ENCODE peak calls at places on chromosomes 3 and 15, in four cellular contexts. E is heart left ventricle, V is heart right ventricle, C is HepG2. Q is an unnamed sample.
A peak's percentile ranks its signal among the peaks of the same experiment; 100 is the strongest.

GRCh38 chr3:45617430-45618080 is 23.0 kb downstream of the LIMD1 start:
- ATAC-seq in E (no peak), V (no peak), C (peak; percentile 99), Q (no peak)

GRCh38 chr3:186946756-186947375 is 16.5 kb downstream of the ST6GAL1 start:
- ATAC-seq in E (no peak), V (no peak), C (no peak), Q (no peak)

GRCh38 chr3:146536681-146537080 is 7.7 kb downstream of the PLSCR1 start:
- ATAC-seq in E (peak; percentile 56), V (peak; percentile 57), C (no peak), Q (peak; percentile 63)

GRCh38 chr3:104360038-104360437 is 1006.7 kb upstream of the ALCAM start:
- ATAC-seq in E (no peak), V (no peak), C (no peak), Q (no peak)

GRCh38 chr15:82108489-82109078 is 62.8 kb upstream of the MEX3B start:
- ATAC-seq in E (peak; percentile 96), V (peak; percentile 84), C (peak; percentile 97), Q (peak; percentile 72)

GRCh38 chr3:46299608-46300460 is 54.1 kb upstream of the CCR2 start:
- ATAC-seq in E (no peak), V (peak; percentile 33), C (no peak), Q (no peak)

GRCh38 chr3:113828605-113829004 is 10.0 kb upstream of the GRAMD1C start:
- ATAC-seq in E (no peak), V (no peak), C (no peak), Q (no peak)

GRCh38 chr3:197495999-197496745 is 59.6 kb downstream of the BDH1 start:
- ATAC-seq in E (no peak), V (peak; percentile 49), C (no peak), Q (no peak)

GRCh38 chr3:187979543-187979942 is 174.4 kb upstream of the LPP start:
- ATAC-seq in E (no peak), V (no peak), C (no peak), Q (no peak)

GRCh38 chr15:33195283-33195682 is 769 bp upstream of the FMN1 start:
- ATAC-seq in E (no peak), V (peak; percentile 20), C (no peak), Q (no peak)

DNA sequence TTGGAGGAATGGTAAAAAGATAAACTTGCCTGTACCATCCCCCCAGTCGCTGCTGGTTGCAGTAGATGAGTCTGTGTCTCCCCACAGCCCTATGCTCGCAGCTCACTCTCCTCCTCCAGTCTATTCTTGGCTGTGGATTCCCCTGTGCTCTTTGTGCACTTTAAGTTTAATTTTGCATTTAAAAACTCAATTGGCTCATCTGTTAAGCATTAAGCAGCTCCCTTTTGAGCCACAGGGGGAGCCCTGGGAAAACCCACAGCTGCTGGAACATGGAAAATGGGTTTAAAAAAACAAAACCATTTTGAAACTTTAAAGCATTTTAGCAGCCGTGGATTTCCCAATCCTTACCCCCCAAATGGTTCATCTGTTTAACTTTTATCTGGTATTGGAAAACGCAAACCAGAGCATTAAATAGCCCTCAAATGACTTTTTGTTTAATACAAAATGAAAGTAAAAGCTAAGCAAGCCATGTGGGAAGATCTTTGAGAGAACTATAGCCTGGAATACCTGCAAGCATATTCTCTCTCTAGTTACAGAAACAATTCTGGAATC is 536.9 kb downstream of the ZIC1 start:
- ATAC-seq in E (peak; percentile 92), V (peak; percentile 75), C (peak; percentile 96), Q (peak; percentile 51)
- TF ChIP-seq CTCF in E (peak; percentile 29), V (peak; percentile 57), C (peak; percentile 43), Q (peak; percentile 40)

DNA sequence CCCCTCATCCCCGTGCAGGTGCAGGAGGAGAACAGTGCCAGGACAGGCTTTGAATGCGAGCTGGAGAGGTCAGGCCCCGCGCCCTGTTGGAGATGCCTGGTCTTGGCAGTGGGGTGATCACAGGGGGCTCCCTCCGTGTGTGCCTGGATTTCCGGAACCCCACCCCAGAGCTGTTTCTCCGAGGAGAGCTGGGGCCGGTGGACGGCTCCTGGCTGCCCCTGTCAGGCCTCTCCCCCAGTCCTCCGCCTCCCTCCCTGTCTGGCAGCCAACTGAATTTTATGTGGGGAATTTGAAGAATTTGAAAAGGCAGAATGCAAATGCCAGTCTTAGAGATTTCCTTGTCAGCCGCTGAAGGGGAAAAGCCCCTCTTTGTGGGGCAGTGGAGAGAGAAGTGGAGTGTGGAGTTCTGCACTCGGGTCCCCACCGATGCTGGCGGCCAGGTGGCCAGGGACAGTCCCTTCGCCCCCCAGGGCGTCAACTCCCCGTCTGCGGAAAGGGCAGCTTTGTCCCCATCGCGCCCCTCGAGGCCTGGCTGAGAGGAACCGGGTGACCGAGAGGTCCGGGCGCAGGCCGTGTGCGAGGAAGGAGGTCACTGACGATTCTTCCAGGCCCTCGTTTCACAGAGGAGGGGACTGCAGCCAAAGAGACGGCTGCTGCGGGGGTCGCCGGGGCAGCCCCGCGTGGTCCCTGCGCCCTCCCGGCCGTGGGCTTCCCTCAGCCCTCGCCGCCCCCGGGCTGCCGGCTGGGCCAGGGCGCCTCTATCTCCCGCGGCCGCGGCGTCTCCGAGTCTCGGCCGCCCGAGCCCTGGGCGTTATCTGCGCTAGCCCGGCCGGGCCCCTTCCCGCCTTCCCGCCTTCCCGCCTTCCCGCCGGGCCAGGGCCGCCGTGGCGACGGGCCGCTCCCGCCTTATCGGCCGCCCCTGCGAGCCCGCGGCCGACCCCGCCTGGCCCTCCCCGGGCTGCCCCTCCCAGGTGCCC is 56.0 kb upstream of the LCTL start:
- ATAC-seq in E (peak; percentile 19), V (no peak), C (no peak), Q (no peak)
- H3K4me1 ChIP-seq in E (peaks cover 54% of the 10 kb centered on the region), V (peaks cover 25% of the 10 kb centered on the region), C (peaks cover 42% of the 10 kb centered on the region), Q (no peaks in the 10 kb centered on the region)

DNA sequence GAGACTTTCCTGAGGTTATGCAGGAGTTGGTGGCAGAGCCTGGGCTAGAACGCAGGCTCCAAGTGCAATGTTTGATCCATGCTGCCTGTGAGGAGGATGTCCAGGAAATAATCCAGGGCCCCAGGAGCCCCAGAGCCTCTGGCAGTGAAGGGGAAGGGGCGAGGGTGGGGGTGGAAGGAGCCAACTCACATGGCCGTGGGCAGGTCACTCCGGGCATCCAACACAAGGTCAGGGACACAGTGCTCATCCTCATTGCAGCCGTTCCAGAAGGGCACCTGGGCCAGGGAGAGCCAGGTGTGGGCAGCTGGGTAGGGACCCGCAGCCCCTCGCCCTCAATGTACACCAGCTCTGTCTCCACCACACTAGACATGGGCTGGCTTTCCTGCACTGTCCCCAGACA is 43.7 kb downstream of the FEM1B start:
- ATAC-seq in E (no peak), V (no peak), C (no peak), Q (no peak)
- H3K36me3 ChIP-seq in E (no peaks in the 10 kb centered on the region), V (no peaks in the 10 kb centered on the region), C (no peaks in the 10 kb centered on the region), Q (no peaks in the 10 kb centered on the region)

GRCh38 chr15:49606594-49606993 is 14.0 kb downstream of the FAM227B start:
- ATAC-seq in E (no peak), V (no peak), C (no peak), Q (no peak)
- TF ChIP-seq CTCF in E (no peak), V (peak; percentile 7), C (no peak), Q (no peak)

GRCh38 chr3:195896361-195897080 is 11.8 kb downstream of the TNK2 start:
- ATAC-seq in E (peak; percentile 45), V (peak; percentile 51), C (peak; percentile 0), Q (peak; percentile 7)
- H3K4me1 ChIP-seq in E (peaks cover 63% of the 10 kb centered on the region), V (peaks cover 46% of the 10 kb centered on the region), C (peaks cover 65% of the 10 kb centered on the region), Q (peaks cover 33% of the 10 kb centered on the region)

GRCh38 chr3:52233108-52233591 is 5.8 kb downstream of the TWF2 start:
- ATAC-seq in E (no peak), V (no peak), C (no peak), Q (no peak)
- H3K36me3 ChIP-seq in E (no peaks in the 10 kb centered on the region), V (peaks cover 12% of the 10 kb centered on the region), C (peaks cover 21% of the 10 kb centered on the region), Q (no peaks in the 10 kb centered on the region)

DNA sequence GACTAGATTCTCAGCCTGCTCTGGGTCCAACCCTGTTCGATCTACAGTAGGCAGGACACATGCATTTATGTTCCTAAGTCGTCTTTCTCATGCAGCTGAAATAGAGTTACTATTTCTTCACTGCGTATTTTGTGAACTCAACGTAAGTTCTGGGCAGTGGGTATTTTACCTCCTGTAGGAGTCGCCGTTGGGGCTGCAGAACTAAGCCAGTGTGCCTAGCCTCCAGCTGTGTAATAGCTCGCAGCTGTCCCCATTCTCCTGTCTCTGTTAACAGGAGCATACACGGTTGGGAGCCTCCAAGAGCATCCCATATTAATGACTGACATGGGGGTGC is 58.4 kb upstream of the HRH1 start:
- ATAC-seq in E (peak; percentile 52), V (peak; percentile 49), C (no peak), Q (no peak)
- TF ChIP-seq CTCF in E (no peak), V (peak; percentile 6), C (no peak), Q (no peak)

DNA sequence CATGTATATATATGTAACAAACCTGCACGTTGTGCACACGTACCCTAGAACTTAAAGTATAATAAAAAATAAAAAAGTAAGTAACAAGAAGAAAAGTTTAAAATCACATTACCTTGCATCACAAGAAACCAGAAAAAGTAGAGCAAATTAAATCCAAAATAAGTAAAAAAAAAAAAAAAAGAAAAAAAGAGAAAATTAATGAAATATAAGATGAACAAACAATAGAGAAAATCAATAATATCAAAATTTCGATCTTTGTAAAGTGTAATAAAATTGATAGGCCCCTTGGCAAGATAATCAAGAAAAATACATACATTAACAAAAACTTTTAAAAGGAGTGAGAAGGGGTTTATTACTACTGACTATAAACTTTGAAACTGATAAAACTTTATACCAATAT is 7.4 kb upstream of the BHLHE40 start:
- ATAC-seq in E (no peak), V (no peak), C (no peak), Q (no peak)
- H3K4me1 ChIP-seq in E (peaks cover 7% of the 10 kb centered on the region), V (no peaks in the 10 kb centered on the region), C (peaks cover 12% of the 10 kb centered on the region), Q (peaks cover 4% of the 10 kb centered on the region)

DNA sequence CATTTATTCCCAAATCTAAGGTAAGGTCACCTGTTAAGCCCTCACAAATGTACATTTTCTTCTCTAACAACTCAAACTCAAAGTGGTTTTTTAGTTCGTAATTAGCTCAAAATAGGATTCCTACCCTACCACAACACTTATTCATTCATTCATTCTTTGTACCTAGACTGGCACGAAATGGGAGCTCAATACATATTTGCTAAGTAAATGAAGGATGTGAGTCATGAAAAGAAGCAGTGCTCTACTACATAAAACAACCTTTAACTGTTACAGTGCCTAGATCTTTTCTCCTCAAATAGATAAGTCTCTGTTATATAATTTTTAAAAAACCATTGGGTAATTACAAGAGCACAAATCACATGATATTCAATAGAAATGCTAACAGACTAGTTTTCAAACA is 13.1 kb downstream of the RSL24D1 start:
- ATAC-seq in E (no peak), V (no peak), C (no peak), Q (no peak)
- H3K36me3 ChIP-seq in E (no peaks in the 10 kb centered on the region), V (no peaks in the 10 kb centered on the region), C (peaks cover 11% of the 10 kb centered on the region), Q (no peaks in the 10 kb centered on the region)

GRCh38 chr15:29887719-29888118 is 65.5 kb upstream of the TJP1 start:
- ATAC-seq in E (no peak), V (no peak), C (no peak), Q (no peak)

GRCh38 chr15:29883126-29883525 is 60.9 kb upstream of the TJP1 start:
- ATAC-seq in E (peak; percentile 76), V (peak; percentile 70), C (no peak), Q (no peak)

GRCh38 chr15:29880886-29881285 is 58.6 kb upstream of the TJP1 start:
- ATAC-seq in E (no peak), V (no peak), C (no peak), Q (no peak)

GRCh38 chr15:29888651-29889050 is 66.4 kb upstream of the TJP1 start:
- ATAC-seq in E (peak; percentile 90), V (peak; percentile 89), C (peak; percentile 39), Q (no peak)

GRCh38 chr15:29885183-29885582 is 62.9 kb upstream of the TJP1 start:
- ATAC-seq in E (peak; percentile 37), V (peak; percentile 43), C (no peak), Q (no peak)
- TF ChIP-seq CTCF in E (no peak), V (no peak), C (no peak), Q (no peak)